ENCODE peak calls at places on chromosome 17, in five cellular contexts. B, Y, J, E and G are unnamed samples.

GRCh38 chr17:59743842-59744241 is 36.4 kb downstream of the VMP1 start:
- DNase-seq in B (no peak), Y (no peak), J (no peak), E (no peak), G (no peak)

GRCh38 chr17:40107266-40107980 is 7.0 kb upstream of the NR1D1 start:
- DNase-seq in B (no peak), Y (peak), J (no peak), E (no peak), G (peak)

GRCh38 chr17:70804161-70804560 is 634.8 kb downstream of the KCNJ2 start:
- DNase-seq in B (no peak), Y (no peak), J (no peak), E (no peak), G (no peak)

GRCh38 chr17:75552847-75553552 is 27.5 kb downstream of the LLGL2 start:
- DNase-seq in B (no peak), Y (no peak), J (no peak), E (no peak), G (peak)

GRCh38 chr17:63075969-63076368 is 109.9 kb downstream of the TANC2 start:
- DNase-seq in B (no peak), Y (no peak), J (no peak), E (no peak), G (no peak)

GRCh38 chr17:76446449-76447231 is 6.3 kb downstream of the UBE2O start:
- DNase-seq in B (no peak), Y (no peak), J (peak), E (peak), G (peak)

GRCh38 chr17:82929011-82929622 is 89.3 kb upstream of the ZNF750 start:
- DNase-seq in B (no peak), Y (peak), J (no peak), E (no peak), G (no peak)

GRCh38 chr17:1108560-1108809 is 71.3 kb downstream of the ABR start:
- DNase-seq in B (no peak), Y (no peak), J (no peak), E (no peak), G (no peak)

GRCh38 chr17:57369509-57369945 is 113.2 kb downstream of the MSI2 start:
- DNase-seq in B (no peak), Y (no peak), J (no peak), E (no peak), G (no peak)

GRCh38 chr17:38403491-38403890 is 24.8 kb upstream of the ARHGAP23 start:
- DNase-seq in B (no peak), Y (no peak), J (no peak), E (no peak), G (peak)

GRCh38 chr17:9432121-9432866 is 143.3 kb downstream of the STX8 start:
- DNase-seq in B (no peak), Y (no peak), J (peak), E (no peak), G (no peak)

GRCh38 chr17:1820518-1821252 is 9.0 kb downstream of the SMYD4 start:
- DNase-seq in B (no peak), Y (no peak), J (no peak), E (no peak), G (no peak)

GRCh38 chr17:72136692-72137550 is 16.1 kb downstream of the SOX9 start:
- DNase-seq in B (no peak), Y (no peak), J (peak), E (no peak), G (peak)

GRCh38 chr17:28365487-28365886 is 488 bp upstream of the SEBOX start:
- DNase-seq in B (no peak), Y (no peak), J (no peak), E (no peak), G (no peak)

GRCh38 chr17:35069311-35069710 is 5.8 kb upstream of the RFFL start:
- DNase-seq in B (no peak), Y (no peak), J (peak), E (no peak), G (no peak)

GRCh38 chr17:7021993-7022778 is 664 bp upstream of the BCL6B start:
- DNase-seq in B (no peak), Y (peak), J (no peak), E (peak), G (peak)

GRCh38 chr17:42118545-42118944 is 2.6 kb downstream of the KAT2A start:
- DNase-seq in B (no peak), Y (no peak), J (no peak), E (peak), G (peak)

GRCh38 chr17:75557075-75557851 is 30.3 kb upstream of the MYO15B start:
- DNase-seq in B (peak), Y (no peak), J (peak), E (no peak), G (peak)

GRCh38 chr17:66638707-66639479 is 196.0 kb upstream of the CACNG5 start:
- DNase-seq in B (no peak), Y (no peak), J (no peak), E (no peak), G (no peak)

GRCh38 chr17:79075861-79076406 is 1.3 kb downstream of the ENGASE start:
- DNase-seq in B (no peak), Y (no peak), J (no peak), E (no peak), G (peak)

GRCh38 chr17:8091033-8091687 is 3.6 kb upstream of the ALOX12B start:
- DNase-seq in B (no peak), Y (no peak), J (no peak), E (no peak), G (no peak)

GRCh38 chr17:80872999-80873951 is 118.4 kb upstream of the CHMP6 start:
- DNase-seq in B (no peak), Y (peak), J (peak), E (peak), G (peak)

GRCh38 chr17:77436058-77436442 is 295.3 kb downstream of the SEC14L1 start:
- DNase-seq in B (no peak), Y (peak), J (no peak), E (no peak), G (peak)

GRCh38 chr17:66152756-66153155 is 39.2 kb downstream of the CEP112 start:
- DNase-seq in B (no peak), Y (no peak), J (peak), E (no peak), G (no peak)

GRCh38 chr17:4739122-4740024 is at the start of the genes CXCL16 and ZMYND15:
- DNase-seq in B (peak), Y (peak), J (no peak), E (peak), G (peak)

GRCh38 chr17:57528084-57528451 is 217.0 kb downstream of the CCDC182 start:
- DNase-seq in B (no peak), Y (no peak), J (no peak), E (no peak), G (no peak)

GRCh38 chr17:61390479-61390791 is 9.2 kb upstream of the TBX2 start:
- DNase-seq in B (no peak), Y (no peak), J (no peak), E (no peak), G (no peak)

GRCh38 chr17:50280801-50281441 is 6.7 kb downstream of the TMEM92 start:
- DNase-seq in B (no peak), Y (no peak), J (no peak), E (no peak), G (peak)

GRCh38 chr17:48328457-48328856 is 101.6 kb downstream of the SKAP1 start:
- DNase-seq in B (no peak), Y (no peak), J (no peak), E (no peak), G (no peak)

GRCh38 chr17:41178341-41178740 is 320 bp upstream of the KRTAP4-2 start:
- DNase-seq in B (no peak), Y (no peak), J (peak), E (no peak), G (no peak)

GRCh38 chr17:78991017-78991783 is 11.5 kb upstream of the LGALS3BP start:
- DNase-seq in B (no peak), Y (peak), J (no peak), E (no peak), G (peak)

GRCh38 chr17:28182559-28182958 is 136.4 kb upstream of the TMEM97 start:
- DNase-seq in B (no peak), Y (no peak), J (no peak), E (no peak), G (no peak)